ENCODE peak calls at places on chromosomes 2 and 18, in five cellular contexts. P is heart right ventricle; C is OCI-LY7; M is tibial artery; U is CD8-positive, alpha-beta T cell. I is an unnamed sample.

GRCh38 chr2:131031431-131031841 is 61.8 kb downstream of the FAM168B start:
- DNase-seq in P (no peak), C (no peak), M (no peak), U (no peak), I (no peak)

GRCh38 chr2:100759901-100760300 is 60.0 kb upstream of the NPAS2 start:
- DNase-seq in P (no peak), C (no peak), M (no peak), U (no peak), I (no peak)

GRCh38 chr18:62933261-62933887 is 218.0 kb downstream of the PHLPP1 start:
- DNase-seq in P (no peak), C (no peak), M (no peak), U (no peak), I (no peak)

GRCh38 chr18:55384551-55385275 is 203.3 kb downstream of the TCF4 start:
- DNase-seq in P (no peak), C (peak), M (no peak), U (no peak), I (no peak)

GRCh38 chr2:104431701-104432121 is 422.2 kb upstream of the POU3F3 start:
- DNase-seq in P (no peak), C (no peak), M (no peak), U (no peak), I (no peak)

GRCh38 chr2:181876614-181877063 is 14.9 kb upstream of the ITPRID2 start:
- DNase-seq in P (no peak), C (no peak), M (no peak), U (no peak), I (no peak)

GRCh38 chr2:230861564-230862255 is 3.0 kb upstream of the ITM2C start:
- DNase-seq in P (no peak), C (no peak), M (no peak), U (no peak), I (no peak)

GRCh38 chr2:178579006-178579405 is 98.7 kb downstream of the PLEKHA3 start:
- DNase-seq in P (no peak), C (no peak), M (no peak), U (no peak), I (no peak)

GRCh38 chr2:42040643-42041277 is 7.1 kb upstream of the PKDCC start:
- DNase-seq in P (no peak), C (no peak), M (no peak), U (no peak), I (no peak)

GRCh38 chr2:8478133-8478793 is 203.6 kb upstream of the ID2 start:
- DNase-seq in P (no peak), C (peak), M (peak), U (no peak), I (no peak)

GRCh38 chr2:42100696-42101585 is 53.1 kb downstream of the PKDCC start:
- DNase-seq in P (peak), C (no peak), M (peak), U (peak), I (no peak)

GRCh38 chr18:74532511-74533025 is 1.7 kb upstream of the CNDP1 start:
- DNase-seq in P (no peak), C (no peak), M (no peak), U (no peak), I (no peak)

GRCh38 chr2:133506962-133507361 is 61.3 kb downstream of the NCKAP5 start:
- DNase-seq in P (peak), C (no peak), M (no peak), U (no peak), I (no peak)

GRCh38 chr2:169983506-169983905 is 156.3 kb downstream of the UBR3 start:
- DNase-seq in P (no peak), C (no peak), M (no peak), U (no peak), I (no peak)
- TF ChIP-seq CTCF in P (no peak), C (no peak), M (no peak), U (no peak), I (no peak)

DNA sequence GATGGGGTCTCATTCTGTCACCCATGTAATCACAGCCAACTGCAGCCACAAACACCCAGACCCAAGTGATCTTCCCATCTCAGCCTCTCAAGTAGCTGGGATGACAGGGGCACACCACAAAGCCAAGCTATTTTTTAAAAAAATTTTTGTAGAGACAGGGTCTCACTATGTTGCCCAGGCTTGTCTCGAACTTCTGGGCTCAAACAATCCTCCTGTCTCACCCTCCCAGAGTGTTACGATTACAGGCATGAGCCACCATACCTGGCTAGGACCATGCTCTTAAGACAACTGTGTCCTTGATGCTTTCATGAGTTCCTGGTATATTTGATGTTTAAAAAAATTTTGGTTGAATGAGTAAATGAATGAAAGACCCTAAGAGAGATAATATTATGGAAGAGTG is 19.4 kb downstream of the ABCB11 start:
- DNase-seq in P (no peak), C (no peak), M (no peak), U (no peak), I (no peak)
- H3K27ac ChIP-seq in P (no peak), C (no peak), M (no peak), U (no peak), I (no peak)

DNA sequence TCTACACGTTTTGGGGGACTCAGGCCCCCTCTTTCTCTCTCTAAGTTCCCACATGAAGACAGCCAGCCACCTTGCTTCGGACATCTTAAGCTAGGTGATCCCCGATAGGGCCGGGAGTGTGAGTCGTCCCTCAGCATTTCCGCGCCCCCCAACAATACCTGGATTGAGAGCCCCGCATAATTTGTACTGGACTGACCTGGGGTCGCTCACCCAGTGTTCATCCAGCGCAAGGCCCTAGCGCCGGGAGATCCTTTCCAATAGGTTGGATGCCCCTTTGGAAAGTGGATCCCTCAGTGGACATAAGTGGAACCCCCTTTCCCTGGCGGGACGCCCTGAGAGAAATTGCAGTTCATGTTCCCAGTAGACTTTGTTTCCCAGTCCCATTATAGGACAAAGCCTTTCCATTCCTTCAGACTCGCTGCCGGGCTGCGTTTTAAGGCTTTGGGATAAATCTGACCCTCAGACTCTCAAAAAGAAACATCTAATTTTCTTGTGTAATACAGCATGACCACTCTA is 77.8 kb upstream of the KCNH7 start:
- DNase-seq in P (no peak), C (no peak), M (no peak), U (no peak), I (no peak)
- H3K4me3 ChIP-seq in P (no peak), C (no peak), M (no peak), U (no peak), I (no peak)

DNA sequence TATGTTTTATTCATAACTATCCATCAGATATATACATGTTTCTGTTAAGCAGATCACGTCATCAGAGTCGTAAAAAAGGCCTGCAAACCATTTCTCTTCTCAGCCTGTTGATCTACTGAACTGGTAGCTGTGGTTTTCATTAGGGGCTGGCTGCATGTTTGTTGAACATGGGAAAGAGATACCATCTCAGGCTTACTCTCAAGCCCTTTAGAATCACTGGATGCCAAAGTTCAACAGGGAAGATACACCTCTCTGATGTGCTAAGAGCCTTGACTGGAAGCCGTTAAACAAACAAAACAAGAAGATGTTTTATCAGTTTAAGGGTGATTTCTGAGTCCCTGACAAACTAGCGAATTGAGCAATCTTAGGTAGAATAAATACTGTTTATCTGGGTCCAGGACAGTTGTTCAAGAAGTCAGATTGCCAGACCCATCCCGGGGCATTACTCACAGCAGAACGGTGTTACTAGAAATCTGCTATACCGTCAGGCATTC is 94.5 kb upstream of the LMAN1 start:
- DNase-seq in P (no peak), C (no peak), M (no peak), U (no peak), I (no peak)
- TF ChIP-seq CTCF in P (no peak), C (no peak), M (no peak), U (no peak), I (no peak)

GRCh38 chr2:204545861-204546773 is 842 bp downstream of the PARD3B start:
- DNase-seq in P (peak), C (no peak), M (no peak), U (no peak), I (no peak)
- H3K27ac ChIP-seq in P (peak), C (no peak), M (peak), U (no peak), I (peak)